ENCODE peak calls at places on chromosomes 12 and 14, in six cellular contexts. A is upper lobe of right lung; Z is SW480; M is EL; Y is stimulated activated CD4-positive, alpha-beta T cell treated with anti-CD3 and anti-CD28 coated beads, Interleukin-15, amount 100 ng/mL, for 1 hour; O is NCI-H2029. L is an unnamed sample.

GRCh38 chr12:40634431-40635131 is 57.7 kb upstream of the CNTN1 start:
- DNase-seq in A (no peak), Z (no peak), Y (no peak), O (no peak), M (no peak), L (no peak)

GRCh38 chr14:90778468-90779255 is 37.6 kb downstream of the TTC7B start:
- DNase-seq in M (no peak), O (no peak), Z (no peak), A (no peak), Y (no peak), L (no peak)

GRCh38 chr12:61043838-61044237 is 1216.4 kb upstream of the USP15 start:
- DNase-seq in O (no peak), M (no peak), A (no peak), Z (no peak), Y (no peak), L (no peak)

GRCh38 chr14:37403656-37404055 is 191.4 kb downstream of the FOXA1 start:
- DNase-seq in A (no peak), Z (no peak), M (no peak), O (no peak), Y (no peak), L (no peak)

GRCh38 chr14:29671034-29671433 is 256.6 kb downstream of the PRKD1 start:
- DNase-seq in Y (no peak), A (no peak), M (peak), O (peak), Z (no peak), L (no peak)

GRCh38 chr14:76922599-76922998 is 96.4 kb downstream of the LRRC74A start:
- DNase-seq in Y (no peak), Z (no peak), M (no peak), A (no peak), O (no peak), L (no peak)

GRCh38 chr12:123971770-123972447 is 722 bp downstream of the CCDC92 start:
- DNase-seq in Z (peak), O (no peak), Y (peak), A (peak), M (peak), L (no peak)

GRCh38 chr14:33564774-33565630 is 385.9 kb downstream of the EGLN3 start:
- DNase-seq in Z (peak), O (peak), Y (no peak), M (peak), A (no peak), L (no peak)

GRCh38 chr12:76560083-76560491 is 516 bp upstream of the OSBPL8 start:
- DNase-seq in O (no peak), A (no peak), Z (no peak), Y (no peak), M (no peak), L (no peak)

GRCh38 chr14:100384819-100385813 is 62.0 kb downstream of the SLC25A47 start:
- DNase-seq in M (peak), O (no peak), Y (no peak), Z (peak), A (no peak), L (no peak)

GRCh38 chr14:52044791-52045522 is 23.9 kb downstream of the NID2 start:
- DNase-seq in M (peak), Z (no peak), Y (no peak), O (no peak), A (no peak), L (no peak)

GRCh38 chr12:105461276-105461975 is 130.9 kb downstream of the C12orf75 start:
- DNase-seq in O (no peak), M (peak), A (no peak), Y (no peak), Z (no peak), L (no peak)

GRCh38 chr12:116454076-116454475 is 105.1 kb upstream of the MAP1LC3B2 start:
- DNase-seq in Y (no peak), Z (no peak), A (no peak), O (no peak), M (no peak), L (no peak)

GRCh38 chr12:122834921-122835692 is at the start of gene HIP1R:
- DNase-seq in M (peak), A (peak), O (no peak), Y (peak), Z (no peak), L (peak)

GRCh38 chr14:75519394-75519793 is 2.9 kb upstream of the BATF start:
- DNase-seq in M (no peak), Y (no peak), A (no peak), Z (no peak), O (no peak), L (no peak)

GRCh38 chr12:79402626-79403025 is 288.1 kb downstream of the PAWR start:
- DNase-seq in O (no peak), Y (no peak), A (no peak), M (peak), Z (no peak), L (no peak)

GRCh38 chr14:42869681-42870080 is 1263.0 kb downstream of the LRFN5 start:
- DNase-seq in M (no peak), A (no peak), Z (no peak), Y (no peak), O (no peak), L (no peak)

GRCh38 chr14:73231874-73232851 is 5.1 kb upstream of the PAPLN start:
- DNase-seq in A (no peak), O (no peak), Z (peak), Y (no peak), M (no peak), L (no peak)

GRCh38 chr12:1804545-1805332 is 15.6 kb upstream of the LRTM2 start:
- DNase-seq in O (peak), Z (peak), M (peak), A (peak), Y (peak), L (peak)

GRCh38 chr12:47797432-47797831 is 22.3 kb downstream of the HDAC7 start:
- DNase-seq in Y (no peak), A (no peak), O (no peak), M (no peak), Z (no peak), L (no peak)

GRCh38 chr12:56645201-56645716 is 525 bp downstream of the ATP5F1B start:
- DNase-seq in O (no peak), Z (no peak), Y (no peak), M (no peak), A (no peak), L (peak)

GRCh38 chr14:92389598-92390126 is 66.7 kb downstream of the SLC24A4 start:
- DNase-seq in Z (no peak), O (no peak), M (no peak), A (no peak), Y (no peak), L (no peak)

GRCh38 chr12:26018926-26019325 is 60.4 kb downstream of the RASSF8 start:
- DNase-seq in M (no peak), Y (no peak), O (no peak), Z (no peak), A (no peak), L (no peak)

GRCh38 chr12:128817115-128818015 is 6.4 kb downstream of the SLC15A4 start:
- DNase-seq in O (peak), M (peak), A (no peak), Y (no peak), Z (peak), L (no peak)

GRCh38 chr12:94206886-94207285 is 58.5 kb downstream of the PLXNC1 start:
- DNase-seq in Z (no peak), O (no peak), M (no peak), Y (no peak), A (no peak), L (no peak)